ENCODE peak calls at places on chromosomes 12 and 14, in four cellular contexts. Y is IMR-90, E is endothelial cell of umbilical vein, T is K562. V is an unnamed sample.
A peak's percentile ranks its signal among the peaks of the same experiment; 100 is the strongest.

GRCh38 chr12:56358836-56359532 is 923 bp downstream of the STAT2 start:
- DNase-seq in Y (peak; percentile 87), E (no peak), T (no peak), V (no peak)

GRCh38 chr12:104155711-104156555 is 17.9 kb upstream of the NFYB start:
- DNase-seq in Y (no peak), E (no peak), T (no peak), V (no peak)

GRCh38 chr14:102007916-102008418 is 43.6 kb downstream of the DYNC1H1 start:
- DNase-seq in Y (no peak), E (no peak), T (no peak), V (no peak)

GRCh38 chr14:42140001-42140400 is 533.3 kb downstream of the LRFN5 start:
- DNase-seq in Y (peak; percentile 54), E (no peak), T (no peak), V (no peak)

GRCh38 chr12:46124848-46125619 is 134.7 kb upstream of the SCAF11 start:
- DNase-seq in Y (peak; percentile 87), E (peak; percentile 75), T (peak; percentile 62), V (peak; percentile 15)

GRCh38 chr14:92573761-92574498 is 60.3 kb downstream of the RIN3 start:
- DNase-seq in Y (no peak), E (no peak), T (no peak), V (no peak)

GRCh38 chr12:131133015-131133905 is 179.6 kb downstream of the ADGRD1 start:
- DNase-seq in Y (no peak), E (no peak), T (no peak), V (no peak)

GRCh38 chr12:80269953-80270552 is 170.7 kb downstream of the OTOGL start:
- DNase-seq in Y (peak; percentile 60), E (peak; percentile 69), T (peak; percentile 7), V (no peak)

GRCh38 chr12:169528-170360 is 44.2 kb downstream of the SLC6A12 start:
- DNase-seq in Y (no peak), E (no peak), T (peak; percentile 30), V (no peak)

GRCh38 chr14:92460916-92461579 is 52.5 kb upstream of the RIN3 start:
- DNase-seq in Y (peak; percentile 82), E (peak; percentile 95), T (no peak), V (no peak)

GRCh38 chr14:105481886-105482454 is 4.7 kb upstream of the CRIP1 start:
- DNase-seq in Y (peak; percentile 95), E (peak; percentile 97), T (peak; percentile 82), V (peak; percentile 86)

GRCh38 chr12:130916251-130916911 is 37.3 kb upstream of the ADGRD1 start:
- DNase-seq in Y (peak; percentile 28), E (peak; percentile 6), T (peak; percentile 68), V (no peak)

GRCh38 chr14:74951443-74952194 is 3.8 kb downstream of the PGF start:
- DNase-seq in Y (no peak), E (no peak), T (no peak), V (no peak)

GRCh38 chr12:57632898-57633825 is at the start of gene B4GALNT1:
- DNase-seq in Y (peak; percentile 45), E (peak; percentile 61), T (peak; percentile 81), V (no peak)

GRCh38 chr14:97266653-97267052 is 469.5 kb downstream of the VRK1 start:
- DNase-seq in Y (no peak), E (no peak), T (no peak), V (no peak)

GRCh38 chr12:110091136-110091711 is 32.9 kb upstream of the IFT81 start:
- DNase-seq in Y (no peak), E (no peak), T (no peak), V (no peak)

GRCh38 chr12:110088936-110089335 is 35.2 kb upstream of the IFT81 start:
- DNase-seq in Y (no peak), E (no peak), T (no peak), V (no peak)

GRCh38 chr12:110093631-110094311 is 30.4 kb upstream of the IFT81 start:
- DNase-seq in Y (no peak), E (no peak), T (peak; percentile 68), V (no peak)

GRCh38 chr12:110090266-110091135 is 33.7 kb upstream of the IFT81 start:
- DNase-seq in Y (no peak), E (no peak), T (no peak), V (no peak)
- H3K9me1 ChIP-seq in Y (no peaks in the 10 kb centered on the region), E (no peaks in the 10 kb centered on the region), T (no peaks in the 10 kb centered on the region), V (no peaks in the 10 kb centered on the region)

GRCh38 chr12:65611396-65611795 is 212.9 kb upstream of the HMGA2 start:
- DNase-seq in Y (no peak), E (no peak), T (no peak), V (no peak)
- H3K9me1 ChIP-seq in Y (peaks cover 10% of the 10 kb centered on the region), E (no peaks in the 10 kb centered on the region), T (no peaks in the 10 kb centered on the region), V (no peaks in the 10 kb centered on the region)

DNA sequence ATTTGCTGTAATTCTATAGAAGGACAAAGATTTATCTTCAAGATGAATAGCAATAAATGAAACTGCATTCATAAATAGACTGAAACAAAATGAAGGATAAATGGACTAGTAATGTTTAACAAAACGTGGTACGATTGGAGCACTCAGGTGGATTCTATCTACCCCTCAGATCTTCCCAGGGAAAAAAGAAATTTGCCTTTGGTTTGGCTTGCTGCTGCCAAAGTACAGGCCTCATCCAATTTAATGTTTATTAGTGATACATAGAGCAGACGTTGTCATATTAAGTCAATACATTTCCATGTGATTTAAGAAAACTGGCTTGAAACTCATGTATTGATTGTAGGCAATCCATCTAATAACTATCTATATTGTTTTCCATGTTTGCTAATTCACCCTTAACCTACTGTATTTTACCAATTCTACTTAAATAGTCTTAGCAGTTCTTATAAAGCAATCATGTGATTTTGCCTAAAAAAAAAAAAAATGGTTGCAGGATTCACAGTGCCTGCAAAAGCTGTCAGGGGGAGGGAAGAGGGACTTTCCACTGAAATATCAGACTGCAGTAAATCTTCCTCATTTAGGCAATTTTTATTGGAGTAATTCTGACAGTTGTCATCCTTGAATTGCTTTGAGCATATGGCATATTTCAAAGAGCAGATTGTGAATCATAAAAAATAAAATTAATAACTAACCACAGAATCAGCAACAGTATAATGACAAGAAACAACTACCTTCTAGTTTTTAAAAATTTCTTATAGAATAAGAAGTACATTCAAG is 242.2 kb upstream of the NPAS3 start:
- DNase-seq in Y (no peak), E (no peak), T (no peak), V (no peak)
- H3K9me1 ChIP-seq in Y (no peaks in the 10 kb centered on the region), E (no peaks in the 10 kb centered on the region), T (no peaks in the 10 kb centered on the region), V (no peaks in the 10 kb centered on the region)

DNA sequence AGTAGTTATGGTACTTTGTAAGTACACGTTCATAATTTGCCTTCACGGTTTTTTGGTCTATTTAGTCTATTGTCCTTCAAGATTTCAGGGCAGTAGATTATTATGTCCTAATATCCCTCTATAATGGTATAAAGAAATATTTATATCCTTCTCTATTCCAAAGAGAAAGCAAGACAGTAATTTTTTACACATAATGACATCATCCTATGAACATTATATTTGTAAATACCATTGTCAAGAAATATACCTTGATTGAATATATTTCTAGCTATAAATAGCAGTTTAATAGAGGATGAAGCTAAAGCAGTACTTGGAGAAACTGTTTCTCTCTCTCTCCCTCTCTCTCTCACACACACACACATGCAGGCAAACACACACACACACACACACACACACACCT is 77.0 kb downstream of the C12orf50 start:
- DNase-seq in Y (no peak), E (no peak), T (no peak), V (no peak)
- H3K9me1 ChIP-seq in Y (no peaks in the 10 kb centered on the region), E (no peaks in the 10 kb centered on the region), T (no peaks in the 10 kb centered on the region), V (no peaks in the 10 kb centered on the region)

GRCh38 chr14:55294603-55295002 is 23.4 kb downstream of the FBXO34 start:
- DNase-seq in Y (no peak), E (no peak), T (no peak), V (no peak)
- H3K9me1 ChIP-seq in Y (peaks cover 3% of the 10 kb centered on the region), E (no peaks in the 10 kb centered on the region), T (no peaks in the 10 kb centered on the region), V (peaks cover 2% of the 10 kb centered on the region)

GRCh38 chr12:47789712-47790489 is 16.9 kb downstream of the SLC48A1 start:
- DNase-seq in Y (no peak), E (no peak), T (no peak), V (no peak)
- H3K9me1 ChIP-seq in Y (no peaks in the 10 kb centered on the region), E (no peaks in the 10 kb centered on the region), T (no peaks in the 10 kb centered on the region), V (no peaks in the 10 kb centered on the region)

GRCh38 chr14:100609941-100610391 is 22.7 kb upstream of the BEGAIN start:
- DNase-seq in Y (no peak), E (no peak), T (no peak), V (no peak)

GRCh38 chr14:100609331-100609870 is 22.2 kb upstream of the BEGAIN start:
- DNase-seq in Y (no peak), E (no peak), T (no peak), V (no peak)

GRCh38 chr14:100608586-100609330 is 21.5 kb upstream of the BEGAIN start:
- DNase-seq in Y (no peak), E (no peak), T (no peak), V (no peak)

GRCh38 chr14:100611811-100612480 is 24.7 kb upstream of the BEGAIN start:
- DNase-seq in Y (no peak), E (no peak), T (no peak), V (no peak)

GRCh38 chr14:100610511-100611217 is 23.4 kb upstream of the BEGAIN start:
- DNase-seq in Y (peak; percentile 36), E (no peak), T (no peak), V (no peak)
- H3K9me1 ChIP-seq in Y (no peaks in the 10 kb centered on the region), E (no peaks in the 10 kb centered on the region), T (no peaks in the 10 kb centered on the region), V (no peaks in the 10 kb centered on the region)